ENCODE peak calls at places on chromosomes 6 and 20, in six cellular contexts. X is MCF 10A, Q is right cardiac atrium, H is T-helper 2 cell, G is HTR-8/SVneo, B is cerebellar cortex. L is an unnamed sample.

GRCh38 chr6:16168121-16168520 is 39.2 kb downstream of the MYLIP start:
- DNase-seq in G (no peak), X (no peak), H (peak), Q (no peak), B (no peak), L (no peak)

GRCh38 chr6:168125429-168126001 is 46.5 kb upstream of the FRMD1 start:
- DNase-seq in G (no peak), H (no peak), B (no peak), Q (no peak), X (no peak), L (no peak)

GRCh38 chr20:33909331-33909921 is 84.3 kb upstream of the RALY start:
- DNase-seq in X (peak), H (no peak), G (peak), B (no peak), Q (no peak), L (no peak)

GRCh38 chr6:28488916-28489365 is 26.7 kb downstream of the GPX6 start:
- DNase-seq in Q (no peak), X (peak), G (peak), B (peak), H (no peak), L (no peak)

GRCh38 chr20:60049601-60050000 is 91.4 kb downstream of the CDH26 start:
- DNase-seq in Q (no peak), X (peak), B (no peak), H (no peak), G (no peak), L (no peak)

GRCh38 chr6:165615629-165616028 is 47.4 kb downstream of the PDE10A start:
- DNase-seq in H (no peak), X (no peak), Q (no peak), B (no peak), G (no peak), L (no peak)

GRCh38 chr6:42696526-42697267 is 25.7 kb downstream of the PRPH2 start:
- DNase-seq in X (no peak), B (no peak), H (no peak), Q (no peak), G (no peak), L (no peak)

GRCh38 chr20:60959971-60960370 is 292.1 kb upstream of the CDH4 start:
- DNase-seq in H (no peak), X (no peak), G (no peak), Q (no peak), B (no peak), L (no peak)

GRCh38 chr6:152636675-152637421 is at the start of gene SYNE1:
- DNase-seq in X (no peak), G (peak), H (peak), B (peak), Q (peak), L (no peak)

L was measured in activated T-helper 9 cell treated with anti-CD3 and anti-CD28 coated beads, Interleukin-2, amount 50 U/mL, for 16 hours.